ENCODE peak calls at places on chromosomes 16 and 17, in four cellular contexts. One of them, this sample, is unnamed.

GRCh38 chr17:13797863-13798262 is 196.1 kb upstream of the HS3ST3A1 start:
- DNase-seq in body of pancreas: no peak
- DNase-seq in AG09309: no peak
- DNase-seq in ovary: no peak
- DNase-seq in this sample: no peak

GRCh38 chr17:43536236-43537088 is 9.7 kb downstream of the ETV4 start:
- DNase-seq in AG09309: no peak
- DNase-seq in body of pancreas: no peak
- DNase-seq in ovary: no peak
- DNase-seq in this sample: peak; percentile 76

GRCh38 chr16:87263418-87264052 is 53.7 kb downstream of the C16orf95 start:
- DNase-seq in AG09309: no peak
- DNase-seq in body of pancreas: no peak
- DNase-seq in ovary: no peak
- DNase-seq in this sample: no peak

GRCh38 chr17:63442549-63443035 is 3.5 kb downstream of the CYB561 start:
- DNase-seq in body of pancreas: no peak
- DNase-seq in ovary: no peak
- DNase-seq in AG09309: no peak
- DNase-seq in this sample: no peak

GRCh38 chr17:49028271-49028670 is 31.1 kb downstream of the IGF2BP1 start:
- DNase-seq in ovary: no peak
- DNase-seq in AG09309: no peak
- DNase-seq in body of pancreas: no peak
- DNase-seq in this sample: no peak

GRCh38 chr16:89478576-89479221 is 11.7 kb downstream of the ANKRD11 start:
- DNase-seq in AG09309: no peak
- DNase-seq in body of pancreas: no peak
- DNase-seq in ovary: no peak
- DNase-seq in this sample: no peak

GRCh38 chr17:77107506-77108433 is 33.0 kb upstream of the SEC14L1 start:
- DNase-seq in ovary: no peak
- DNase-seq in AG09309: no peak
- DNase-seq in body of pancreas: no peak
- DNase-seq in this sample: peak; percentile 58

GRCh38 chr17:6421700-6422604 is 13.0 kb downstream of the AIPL1 start:
- DNase-seq in body of pancreas: peak; percentile 80
- DNase-seq in AG09309: no peak
- DNase-seq in ovary: peak; percentile 50
- DNase-seq in this sample: peak; percentile 80

GRCh38 chr16:7182510-7183109 is 150.0 kb upstream of the RBFOX1 start:
- DNase-seq in body of pancreas: no peak
- DNase-seq in AG09309: no peak
- DNase-seq in ovary: no peak
- DNase-seq in this sample: no peak

GRCh38 chr17:14690704-14691103 is 389.8 kb downstream of the HS3ST3B1 start:
- DNase-seq in ovary: no peak
- DNase-seq in body of pancreas: no peak
- DNase-seq in AG09309: no peak
- DNase-seq in this sample: no peak

GRCh38 chr16:10868562-10869469 is 8.2 kb upstream of the CIITA start:
- DNase-seq in ovary: no peak
- DNase-seq in AG09309: no peak
- DNase-seq in body of pancreas: peak; percentile 18
- DNase-seq in this sample: no peak

GRCh38 chr16:23269248-23270091 is 32.6 kb upstream of the SCNN1B start:
- DNase-seq in body of pancreas: no peak
- DNase-seq in ovary: no peak
- DNase-seq in AG09309: no peak
- DNase-seq in this sample: no peak

GRCh38 chr17:79795795-79796569 is 895 bp downstream of the CBX8 start:
- DNase-seq in body of pancreas: no peak
- DNase-seq in ovary: no peak
- DNase-seq in AG09309: no peak
- DNase-seq in this sample: no peak

GRCh38 chr17:42720996-42721583 is 23.8 kb downstream of the EZH1 start:
- DNase-seq in AG09309: peak; percentile 29
- DNase-seq in body of pancreas: peak; percentile 41
- DNase-seq in ovary: no peak
- DNase-seq in this sample: peak; percentile 87

GRCh38 chr17:55391244-55391757 is 30.3 kb downstream of the MMD start:
- DNase-seq in AG09309: no peak
- DNase-seq in body of pancreas: no peak
- DNase-seq in ovary: no peak
- DNase-seq in this sample: no peak

GRCh38 chr16:31073823-31074072 is 292 bp downstream of the ZNF668 start:
- DNase-seq in body of pancreas: no peak
- DNase-seq in AG09309: no peak
- DNase-seq in ovary: no peak
- DNase-seq in this sample: no peak

GRCh38 chr16:57868913-57869520 is 66.7 kb upstream of the KIFC3 start:
- DNase-seq in body of pancreas: no peak
- DNase-seq in AG09309: no peak
- DNase-seq in ovary: no peak
- DNase-seq in this sample: no peak

GRCh38 chr17:68694791-68695485 is 93.8 kb upstream of the FAM20A start:
- DNase-seq in ovary: no peak
- DNase-seq in body of pancreas: no peak
- DNase-seq in AG09309: no peak
- DNase-seq in this sample: peak; percentile 47

GRCh38 chr16:78543066-78543465 is 443.6 kb downstream of the WWOX start:
- DNase-seq in AG09309: no peak
- DNase-seq in body of pancreas: no peak
- DNase-seq in ovary: no peak
- DNase-seq in this sample: no peak

DNA sequence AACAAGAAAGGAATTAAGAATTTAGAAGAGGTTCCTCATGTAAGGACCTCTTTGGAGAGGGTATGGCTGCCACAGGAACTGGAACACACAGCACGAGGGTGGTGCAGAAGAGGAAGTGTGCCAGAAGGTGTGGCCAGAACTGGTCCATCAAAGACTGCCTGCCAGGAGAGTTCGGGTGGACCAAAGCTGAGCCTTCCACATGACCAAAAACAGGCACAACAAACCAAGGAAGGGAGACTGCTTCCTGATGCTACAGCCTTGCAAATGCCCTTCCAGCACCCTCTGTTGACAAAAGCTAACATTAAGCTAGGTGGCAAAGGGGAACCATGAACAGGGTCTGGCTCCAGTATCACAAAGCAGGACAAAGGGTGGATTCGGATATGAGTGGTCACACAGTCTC is 125.8 kb upstream of the TMEM97 start:
- DNase-seq in ovary: no peak
- DNase-seq in AG09309: no peak
- DNase-seq in body of pancreas: peak; percentile 25
- DNase-seq in this sample: no peak
- TF ChIP-seq CTCF in ovary: no peak
- TF ChIP-seq CTCF in AG09309: no peak
- TF ChIP-seq CTCF in body of pancreas: no peak
- TF ChIP-seq CTCF in this sample: no peak

GRCh38 chr17:4358154-4358553 is 8.3 kb downstream of the UBE2G1 start:
- DNase-seq in AG09309: no peak
- DNase-seq in body of pancreas: no peak
- DNase-seq in ovary: no peak
- DNase-seq in this sample: no peak
- H3K4me3 ChIP-seq in AG09309: no peak overlapping the region
- H3K4me3 ChIP-seq in body of pancreas: no peak overlapping the region
- H3K4me3 ChIP-seq in ovary: no peak overlapping the region
- H3K4me3 ChIP-seq in this sample: no peak overlapping the region

GRCh38 chr16:69693916-69694315 is 32.4 kb downstream of the NQO1 start:
- DNase-seq in AG09309: no peak
- DNase-seq in body of pancreas: no peak
- DNase-seq in ovary: no peak
- DNase-seq in this sample: no peak
- TF ChIP-seq CTCF in AG09309: no peak
- TF ChIP-seq CTCF in body of pancreas: no peak
- TF ChIP-seq CTCF in ovary: no peak
- TF ChIP-seq CTCF in this sample: no peak

GRCh38 chr17:50412188-50412732 is 13.8 kb upstream of the ACSF2 start:
- DNase-seq in body of pancreas: no peak
- DNase-seq in ovary: no peak
- DNase-seq in AG09309: no peak
- DNase-seq in this sample: no peak
- H3K4me3 ChIP-seq in body of pancreas: no peak overlapping the region
- H3K4me3 ChIP-seq in ovary: no peak overlapping the region
- H3K4me3 ChIP-seq in AG09309: no peak overlapping the region
- H3K4me3 ChIP-seq in this sample: no peak overlapping the region

DNA sequence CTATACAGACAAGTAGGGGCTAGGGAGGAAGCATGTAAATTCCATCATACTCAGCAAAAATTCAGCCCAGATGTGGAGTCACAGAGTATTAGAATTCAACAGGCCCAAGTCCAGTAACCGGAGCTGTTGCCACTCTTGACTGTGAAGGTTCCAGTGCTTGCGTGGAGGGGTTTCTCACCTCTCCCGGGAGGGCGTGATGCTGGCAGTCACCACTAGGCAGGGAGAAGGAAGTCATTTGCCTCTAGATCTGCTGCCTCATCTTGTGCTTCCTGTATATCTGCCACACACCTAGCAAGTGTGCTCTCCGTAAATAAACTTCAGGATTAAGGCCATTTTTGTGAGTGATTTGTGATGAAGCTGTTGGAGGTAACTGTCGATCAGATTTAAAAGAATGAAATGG is 1.0 kb upstream of the CKLF start:
- DNase-seq in AG09309: no peak
- DNase-seq in body of pancreas: no peak
- DNase-seq in ovary: peak; percentile 22
- DNase-seq in this sample: peak; percentile 18
- TF ChIP-seq CTCF in AG09309: peak; percentile 22
- TF ChIP-seq CTCF in body of pancreas: peak; percentile 31
- TF ChIP-seq CTCF in ovary: no peak
- TF ChIP-seq CTCF in this sample: peak; percentile 30

GRCh38 chr17:82339634-82340580 is 6.3 kb upstream of the SECTM1 start:
- DNase-seq in body of pancreas: no peak
- DNase-seq in ovary: no peak
- DNase-seq in AG09309: no peak
- DNase-seq in this sample: no peak
- H3K4me3 ChIP-seq in body of pancreas: no peak overlapping the region
- H3K4me3 ChIP-seq in ovary: peak overlapping the region; percentile 31
- H3K4me3 ChIP-seq in AG09309: peak overlapping the region; percentile 31
- H3K4me3 ChIP-seq in this sample: peak overlapping the region; percentile 26

GRCh38 chr16:397736-398332 is 835 bp downstream of the NME4 start:
- DNase-seq in body of pancreas: peak; percentile 86
- DNase-seq in ovary: peak; percentile 66
- DNase-seq in AG09309: no peak
- DNase-seq in this sample: peak; percentile 70
- TF ChIP-seq CTCF in body of pancreas: peak; percentile 68
- TF ChIP-seq CTCF in ovary: peak; percentile 61
- TF ChIP-seq CTCF in AG09309: peak; percentile 50
- TF ChIP-seq CTCF in this sample: peak; percentile 62

GRCh38 chr17:7839199-7839889 is 5.3 kb downstream of the KDM6B start:
- DNase-seq in AG09309: no peak
- DNase-seq in body of pancreas: no peak
- DNase-seq in ovary: no peak
- DNase-seq in this sample: peak; percentile 35
- H3K4me3 ChIP-seq in AG09309: peak overlapping the region; percentile 39
- H3K4me3 ChIP-seq in body of pancreas: no peak overlapping the region
- H3K4me3 ChIP-seq in ovary: no peak overlapping the region
- H3K4me3 ChIP-seq in this sample: peak overlapping the region; percentile 44

GRCh38 chr16:71723537-71724319 is 773 bp downstream of the PHLPP2 start:
- DNase-seq in AG09309: no peak
- DNase-seq in body of pancreas: peak; percentile 86
- DNase-seq in ovary: peak; percentile 72
- DNase-seq in this sample: peak; percentile 53
- TF ChIP-seq CTCF in AG09309: no peak
- TF ChIP-seq CTCF in body of pancreas: peak; percentile 19
- TF ChIP-seq CTCF in ovary: no peak
- TF ChIP-seq CTCF in this sample: no peak

GRCh38 chr17:45143767-45144198 is 4.5 kb upstream of the HEXIM1 start:
- DNase-seq in body of pancreas: peak; percentile 67
- DNase-seq in AG09309: peak; percentile 56
- DNase-seq in ovary: peak; percentile 95
- DNase-seq in this sample: peak; percentile 95
- H3K4me3 ChIP-seq in body of pancreas: no peak overlapping the region
- H3K4me3 ChIP-seq in AG09309: peak overlapping the region; percentile 49
- H3K4me3 ChIP-seq in ovary: peak overlapping the region; percentile 47
- H3K4me3 ChIP-seq in this sample: peak overlapping the region; percentile 37

This sample was measured in cardiac fibroblast.